ENCODE peak calls at places on chromosomes 11 and 22, in eight cellular contexts. A is EL, E is activated T-cell treated with anti-CD3 and anti-CD28 coated beads for 1 hour, D is GOT3, Z is fibroblast of lung, V is anterior cingulate cortex, N is upper lobe of right lung, U is AG08395. C is an unnamed sample.

GRCh38 chr11:43145653-43146052 is 166.1 kb upstream of the API5 start:
- DNase-seq in D (no peak), N (no peak), E (no peak), A (no peak), V (no peak), U (no peak), Z (no peak), C (no peak)

GRCh38 chr11:16321148-16321547 is 35.2 kb downstream of the SOX6 start:
- DNase-seq in Z (peak; percentile 13), D (no peak), A (peak; percentile 7), N (no peak), U (no peak), V (no peak), E (no peak), C (no peak)

GRCh38 chr11:115701284-115701875 is 197.2 kb upstream of the CADM1 start:
- DNase-seq in E (no peak), A (no peak), Z (no peak), U (no peak), N (no peak), D (no peak), V (no peak), C (no peak)

GRCh38 chr11:102064316-102064715 is 17.1 kb downstream of the CFAP300 start:
- DNase-seq in A (no peak), D (no peak), V (no peak), E (no peak), N (no peak), U (no peak), Z (no peak), C (no peak)

GRCh38 chr11:32071811-32072210 is 19.1 kb upstream of the RCN1 start:
- DNase-seq in N (no peak), U (peak; percentile 86), E (no peak), Z (peak; percentile 84), V (no peak), A (peak; percentile 72), D (no peak), C (peak; percentile 20)

GRCh38 chr11:125637840-125638239 is 12.9 kb downstream of the CHEK1 start:
- DNase-seq in U (no peak), A (no peak), Z (no peak), V (no peak), N (no peak), E (no peak), D (no peak), C (no peak)

GRCh38 chr22:27105142-27106025 is 448.0 kb downstream of the MIAT start:
- DNase-seq in N (no peak), E (no peak), V (no peak), Z (peak; percentile 98), A (peak; percentile 88), U (peak; percentile 85), D (no peak), C (no peak)

GRCh38 chr11:121578216-121579063 is 125.7 kb upstream of the SORL1-AS1 start:
- DNase-seq in E (no peak), V (no peak), Z (peak; percentile 18), U (no peak), N (no peak), A (no peak), D (no peak), C (no peak)

GRCh38 chr11:67276821-67277230 is 10.6 kb downstream of the GRK2 start:
- DNase-seq in E (no peak), V (no peak), A (peak; percentile 32), D (no peak), U (peak; percentile 57), Z (no peak), N (peak; percentile 81), C (no peak)

GRCh38 chr22:44583854-44584253 is 85.8 kb upstream of the RTL6 start:
- DNase-seq in U (no peak), E (no peak), N (peak; percentile 56), A (no peak), D (no peak), V (no peak), Z (no peak), C (no peak)

GRCh38 chr11:8231979-8232378 is 31.7 kb downstream of the LMO1 start:
- DNase-seq in A (no peak), N (peak; percentile 38), U (no peak), Z (no peak), D (no peak), V (no peak), E (no peak), C (no peak)

GRCh38 chr11:19660076-19660475 is 52.6 kb upstream of the NAV2 start:
- DNase-seq in D (no peak), A (peak; percentile 81), E (no peak), N (no peak), Z (peak; percentile 81), U (peak; percentile 26), V (no peak), C (no peak)

GRCh38 chr22:25232301-25232700 is 12.9 kb downstream of the CRYBB2 start:
- DNase-seq in U (no peak), E (no peak), V (no peak), N (no peak), Z (peak; percentile 38), D (no peak), A (no peak), C (no peak)

GRCh38 chr11:10305262-10305963 is 540 bp downstream of the ADM start:
- DNase-seq in E (no peak), N (peak; percentile 75), A (no peak), Z (peak; percentile 18), U (no peak), V (no peak), D (peak; percentile 77), C (no peak)

GRCh38 chr11:67449116-67449844 is 3.2 kb downstream of the GPR152 start:
- DNase-seq in V (no peak), U (no peak), D (no peak), A (no peak), E (no peak), N (no peak), Z (no peak), C (no peak)

GRCh38 chr11:111792314-111792713 is 26.1 kb upstream of the PPP2R1B start:
- DNase-seq in E (no peak), A (no peak), V (no peak), D (no peak), N (no peak), U (no peak), Z (peak; percentile 55), C (no peak)

GRCh38 chr22:17085277-17086091 is 684 bp downstream of the IL17RA start:
- DNase-seq in Z (peak; percentile 3), V (no peak), U (peak; percentile 36), D (no peak), A (peak; percentile 9), N (peak; percentile 83), E (no peak), C (no peak)

GRCh38 chr11:132520199-132520598 is 1012.1 kb downstream of the OPCML start:
- DNase-seq in V (no peak), Z (peak; percentile 55), N (no peak), U (peak; percentile 21), A (peak; percentile 19), D (no peak), E (no peak), C (no peak)

GRCh38 chr11:83219095-83219494 is 25.6 kb downstream of the ANKRD42 start:
- DNase-seq in E (no peak), Z (no peak), A (no peak), V (no peak), N (no peak), D (no peak), U (no peak), C (no peak)

GRCh38 chr11:2700415-2701211 is 819 bp upstream of the KCNQ1OT1 start:
- DNase-seq in U (peak; percentile 49), E (peak; percentile 7), D (no peak), Z (peak; percentile 15), V (no peak), N (peak; percentile 89), A (peak; percentile 35), C (peak; percentile 51)

GRCh38 chr11:44338031-44338430 is 28.1 kb upstream of the ALX4 start:
- DNase-seq in A (no peak), V (no peak), U (no peak), N (peak; percentile 27), D (no peak), E (no peak), Z (no peak), C (no peak)

GRCh38 chr11:4881860-4882500 is at the start of gene OR51T1:
- DNase-seq in Z (peak; percentile 29), U (peak; percentile 22), V (no peak), N (no peak), D (no peak), A (no peak), E (no peak), C (no peak)

GRCh38 chr11:107858217-107859070 is at the start of gene SLC35F2:
- DNase-seq in Z (peak; percentile 72), N (peak; percentile 85), V (peak; percentile 26), U (peak; percentile 55), E (peak; percentile 45), A (peak; percentile 78), D (peak; percentile 36), C (peak; percentile 62)

GRCh38 chr11:33375688-33376311 is 118.6 kb downstream of the HIPK3 start:
- DNase-seq in V (peak; percentile 13), A (peak; percentile 59), Z (peak; percentile 46), E (no peak), U (peak; percentile 17), D (no peak), N (no peak), C (peak; percentile 37)

GRCh38 chr22:36864454-36865215 is 3.8 kb downstream of the NCF4 start:
- DNase-seq in V (no peak), N (peak; percentile 57), U (no peak), A (no peak), Z (no peak), D (no peak), E (no peak), C (no peak)

GRCh38 chr11:36009469-36009868 is 65.6 kb downstream of the LDLRAD3 start:
- DNase-seq in V (no peak), Z (peak; percentile 84), A (peak; percentile 81), E (no peak), U (peak; percentile 67), D (no peak), N (no peak), C (no peak)